ENCODE peak calls at places on chromosomes 1 and 21, in five cellular contexts. One of them, this sample, is unnamed.
A peak's percentile ranks its signal among the peaks of the same experiment; 100 is the strongest.

GRCh38 chr1:161869291-161869690 is 103.2 kb downstream of the ATF6 start:
- DNase-seq in NCI-H187: no peak
- DNase-seq in HTR-8/SVneo: no peak
- DNase-seq in fibroblast of pulmonary artery: no peak
- DNase-seq in mucosa of descending colon: no peak
- DNase-seq in this sample: no peak

GRCh38 chr1:25774921-25775774 is 24.8 kb upstream of the SELENON start:
- DNase-seq in NCI-H187: no peak
- DNase-seq in HTR-8/SVneo: no peak
- DNase-seq in fibroblast of pulmonary artery: no peak
- DNase-seq in mucosa of descending colon: no peak
- DNase-seq in this sample: no peak

GRCh38 chr1:223332997-223333396 is 31.0 kb downstream of the SUSD4 start:
- DNase-seq in NCI-H187: no peak
- DNase-seq in HTR-8/SVneo: no peak
- DNase-seq in fibroblast of pulmonary artery: no peak
- DNase-seq in mucosa of descending colon: no peak
- DNase-seq in this sample: no peak

GRCh38 chr21:33543505-33544129 is 779 bp downstream of the SON start:
- DNase-seq in NCI-H187: no peak
- DNase-seq in HTR-8/SVneo: no peak
- DNase-seq in fibroblast of pulmonary artery: no peak
- DNase-seq in mucosa of descending colon: peak; percentile 81
- DNase-seq in this sample: peak; percentile 61

GRCh38 chr1:202235856-202236837 is 42.5 kb downstream of the LGR6 start:
- DNase-seq in NCI-H187: peak; percentile 84
- DNase-seq in HTR-8/SVneo: peak; percentile 97
- DNase-seq in fibroblast of pulmonary artery: peak; percentile 90
- DNase-seq in mucosa of descending colon: peak; percentile 85
- DNase-seq in this sample: peak; percentile 56

GRCh38 chr1:165456114-165456513 is 11.2 kb upstream of the RXRG start:
- DNase-seq in NCI-H187: no peak
- DNase-seq in HTR-8/SVneo: no peak
- DNase-seq in fibroblast of pulmonary artery: no peak
- DNase-seq in mucosa of descending colon: no peak
- DNase-seq in this sample: no peak

GRCh38 chr21:46083271-46084040 is 14.5 kb upstream of the COL6A2 start:
- DNase-seq in NCI-H187: no peak
- DNase-seq in HTR-8/SVneo: no peak
- DNase-seq in fibroblast of pulmonary artery: no peak
- DNase-seq in mucosa of descending colon: no peak
- DNase-seq in this sample: no peak

GRCh38 chr1:112508242-112509004 is at the start of gene WNT2B:
- DNase-seq in NCI-H187: no peak
- DNase-seq in HTR-8/SVneo: no peak
- DNase-seq in fibroblast of pulmonary artery: no peak
- DNase-seq in mucosa of descending colon: peak; percentile 49
- DNase-seq in this sample: peak; percentile 12

GRCh38 chr1:2586154-2587070 is at the start of gene PRXL2B:
- DNase-seq in NCI-H187: peak; percentile 93
- DNase-seq in HTR-8/SVneo: peak; percentile 95
- DNase-seq in fibroblast of pulmonary artery: peak; percentile 99
- DNase-seq in mucosa of descending colon: peak; percentile 99
- DNase-seq in this sample: peak; percentile 98

GRCh38 chr1:203424861-203425667 is 50.5 kb upstream of the PRELP start:
- DNase-seq in NCI-H187: no peak
- DNase-seq in HTR-8/SVneo: no peak
- DNase-seq in fibroblast of pulmonary artery: no peak
- DNase-seq in mucosa of descending colon: no peak
- DNase-seq in this sample: no peak

GRCh38 chr1:152869808-152870419 is 8.2 kb upstream of the SMCP start:
- DNase-seq in NCI-H187: peak; percentile 88
- DNase-seq in HTR-8/SVneo: peak; percentile 36
- DNase-seq in fibroblast of pulmonary artery: peak; percentile 73
- DNase-seq in mucosa of descending colon: peak; percentile 80
- DNase-seq in this sample: peak; percentile 71

GRCh38 chr21:44919111-44919912 is 1.4 kb downstream of the ITGB2 start:
- DNase-seq in NCI-H187: no peak
- DNase-seq in HTR-8/SVneo: no peak
- DNase-seq in fibroblast of pulmonary artery: no peak
- DNase-seq in mucosa of descending colon: no peak
- DNase-seq in this sample: no peak

GRCh38 chr21:36323032-36323431 is 3.0 kb downstream of the MORC3 start:
- DNase-seq in NCI-H187: no peak
- DNase-seq in HTR-8/SVneo: no peak
- DNase-seq in fibroblast of pulmonary artery: no peak
- DNase-seq in mucosa of descending colon: no peak
- DNase-seq in this sample: peak; percentile 11

GRCh38 chr21:34743831-34744230 is 75.0 kb downstream of the CLIC6 start:
- DNase-seq in NCI-H187: no peak
- DNase-seq in HTR-8/SVneo: no peak
- DNase-seq in fibroblast of pulmonary artery: peak; percentile 36
- DNase-seq in mucosa of descending colon: peak; percentile 42
- DNase-seq in this sample: no peak

GRCh38 chr1:94805912-94806311 is 14.2 kb upstream of the SLC44A3 start:
- DNase-seq in NCI-H187: peak; percentile 14
- DNase-seq in HTR-8/SVneo: peak; percentile 36
- DNase-seq in fibroblast of pulmonary artery: peak; percentile 82
- DNase-seq in mucosa of descending colon: peak; percentile 68
- DNase-seq in this sample: peak; percentile 58

GRCh38 chr1:71577451-71578131 is 496.8 kb upstream of the ZRANB2 start:
- DNase-seq in NCI-H187: no peak
- DNase-seq in HTR-8/SVneo: no peak
- DNase-seq in fibroblast of pulmonary artery: no peak
- DNase-seq in mucosa of descending colon: no peak
- DNase-seq in this sample: no peak

GRCh38 chr1:151867785-151868403 is 14.4 kb upstream of the THEM5 start:
- DNase-seq in NCI-H187: no peak
- DNase-seq in HTR-8/SVneo: no peak
- DNase-seq in fibroblast of pulmonary artery: peak; percentile 94
- DNase-seq in mucosa of descending colon: no peak
- DNase-seq in this sample: peak; percentile 81

GRCh38 chr1:224651188-224651587 is 35.1 kb downstream of the CNIH3 start:
- DNase-seq in NCI-H187: no peak
- DNase-seq in HTR-8/SVneo: no peak
- DNase-seq in fibroblast of pulmonary artery: peak; percentile 14
- DNase-seq in mucosa of descending colon: no peak
- DNase-seq in this sample: no peak

GRCh38 chr1:226950875-226951274 is 10.8 kb downstream of the COQ8A start:
- DNase-seq in NCI-H187: no peak
- DNase-seq in HTR-8/SVneo: no peak
- DNase-seq in fibroblast of pulmonary artery: no peak
- DNase-seq in mucosa of descending colon: no peak
- DNase-seq in this sample: no peak

GRCh38 chr1:1000357-1001056 is 610 bp upstream of the HES4 start:
- DNase-seq in NCI-H187: no peak
- DNase-seq in HTR-8/SVneo: peak; percentile 82
- DNase-seq in fibroblast of pulmonary artery: peak; percentile 93
- DNase-seq in mucosa of descending colon: peak; percentile 70
- DNase-seq in this sample: peak; percentile 83

GRCh38 chr1:6495540-6496359 is 4.3 kb upstream of the PLEKHG5 start:
- DNase-seq in NCI-H187: no peak
- DNase-seq in HTR-8/SVneo: no peak
- DNase-seq in fibroblast of pulmonary artery: no peak
- DNase-seq in mucosa of descending colon: no peak
- DNase-seq in this sample: no peak

GRCh38 chr21:43885721-43886120 is 20.7 kb downstream of the AGPAT3 start:
- DNase-seq in NCI-H187: no peak
- DNase-seq in HTR-8/SVneo: no peak
- DNase-seq in fibroblast of pulmonary artery: no peak
- DNase-seq in mucosa of descending colon: no peak
- DNase-seq in this sample: no peak

GRCh38 chr1:97006044-97006676 is 284.6 kb downstream of the PTBP2 start:
- DNase-seq in NCI-H187: no peak
- DNase-seq in HTR-8/SVneo: peak; percentile 4
- DNase-seq in fibroblast of pulmonary artery: peak; percentile 89
- DNase-seq in mucosa of descending colon: no peak
- DNase-seq in this sample: peak; percentile 73

GRCh38 chr1:113963281-113963906 is 15.9 kb upstream of the OLFML3 start:
- DNase-seq in NCI-H187: no peak
- DNase-seq in HTR-8/SVneo: no peak
- DNase-seq in fibroblast of pulmonary artery: peak; percentile 46
- DNase-seq in mucosa of descending colon: no peak
- DNase-seq in this sample: no peak

GRCh38 chr1:905071-905749 is 18.5 kb upstream of the SAMD11 start:
- DNase-seq in NCI-H187: no peak
- DNase-seq in HTR-8/SVneo: no peak
- DNase-seq in fibroblast of pulmonary artery: peak; percentile 24
- DNase-seq in mucosa of descending colon: peak; percentile 35
- DNase-seq in this sample: no peak

GRCh38 chr1:203536981-203537455 is 43.1 kb downstream of the OPTC start:
- DNase-seq in NCI-H187: no peak
- DNase-seq in HTR-8/SVneo: no peak
- DNase-seq in fibroblast of pulmonary artery: peak; percentile 91
- DNase-seq in mucosa of descending colon: no peak
- DNase-seq in this sample: no peak

GRCh38 chr1:158998781-158999161 is 10.9 kb upstream of the IFI16 start:
- DNase-seq in NCI-H187: peak; percentile 16
- DNase-seq in HTR-8/SVneo: peak; percentile 14
- DNase-seq in fibroblast of pulmonary artery: peak; percentile 76
- DNase-seq in mucosa of descending colon: peak; percentile 72
- DNase-seq in this sample: peak; percentile 87

GRCh38 chr1:153903841-153904455 is 18.8 kb downstream of the GATAD2B start:
- DNase-seq in NCI-H187: no peak
- DNase-seq in HTR-8/SVneo: no peak
- DNase-seq in fibroblast of pulmonary artery: no peak
- DNase-seq in mucosa of descending colon: no peak
- DNase-seq in this sample: no peak

GRCh38 chr21:46207006-46207919 is 21.3 kb downstream of the LSS start:
- DNase-seq in NCI-H187: no peak
- DNase-seq in HTR-8/SVneo: no peak
- DNase-seq in fibroblast of pulmonary artery: no peak
- DNase-seq in mucosa of descending colon: no peak
- DNase-seq in this sample: no peak

GRCh38 chr1:67582625-67583461 is 102.2 kb upstream of the GADD45A start:
- DNase-seq in NCI-H187: no peak
- DNase-seq in HTR-8/SVneo: no peak
- DNase-seq in fibroblast of pulmonary artery: no peak
- DNase-seq in mucosa of descending colon: no peak
- DNase-seq in this sample: no peak

This sample was measured in endothelial cell of umbilical vein.